ENCODE peak calls at places on chromosome 7, in eight cellular contexts. U, O, A, H, J, Y, X and K are unnamed samples.

GRCh38 chr7:27110163-27110976 is 7.9 kb upstream of the HOXA2 start:
- DNase-seq in U (no peak), O (no peak), A (no peak), H (no peak), J (peak; percentile 65), Y (no peak), X (no peak), K (peak; percentile 93)

GRCh38 chr7:15916666-15917388 is 230.3 kb upstream of the MEOX2 start:
- DNase-seq in U (no peak), O (no peak), A (no peak), H (peak; percentile 43), J (peak; percentile 93), Y (no peak), X (no peak), K (no peak)

GRCh38 chr7:25059576-25059975 is 65.5 kb downstream of the CYCS start:
- DNase-seq in U (no peak), O (no peak), A (no peak), H (no peak), J (no peak), Y (no peak), X (no peak), K (no peak)

GRCh38 chr7:84637568-84638338 is 443.2 kb upstream of the SEMA3A start:
- DNase-seq in U (no peak), O (no peak), A (no peak), H (peak; percentile 94), J (peak; percentile 94), Y (no peak), X (no peak), K (peak; percentile 10)

GRCh38 chr7:153886506-153887391 is 165.4 kb upstream of the DPP6 start:
- DNase-seq in U (no peak), O (no peak), A (no peak), H (no peak), J (no peak), Y (no peak), X (no peak), K (no peak)

GRCh38 chr7:116802144-116802747 is 60.1 kb upstream of the CAPZA2 start:
- DNase-seq in U (no peak), O (no peak), A (no peak), H (peak; percentile 71), J (peak; percentile 25), Y (no peak), X (no peak), K (no peak)

GRCh38 chr7:7099584-7100014 is 82.7 kb upstream of the C1GALT1 start:
- DNase-seq in U (peak; percentile 28), O (peak; percentile 31), A (peak; percentile 76), H (peak; percentile 97), J (peak; percentile 96), Y (peak; percentile 65), X (no peak), K (peak; percentile 94)

GRCh38 chr7:151094675-151095074 is 8.4 kb downstream of the AGAP3 start:
- DNase-seq in U (no peak), O (no peak), A (no peak), H (no peak), J (no peak), Y (no peak), X (no peak), K (no peak)

GRCh38 chr7:157000047-157000726 is 10.3 kb downstream of the MNX1 start:
- DNase-seq in U (no peak), O (no peak), A (peak; percentile 51), H (no peak), J (no peak), Y (no peak), X (no peak), K (peak; percentile 64)

GRCh38 chr7:104111294-104111693 is 96.5 kb downstream of the ORC5 start:
- DNase-seq in U (no peak), O (no peak), A (no peak), H (no peak), J (no peak), Y (no peak), X (no peak), K (no peak)

GRCh38 chr7:84105582-84105981 is 89.0 kb downstream of the SEMA3A start:
- DNase-seq in U (no peak), O (no peak), A (no peak), H (no peak), J (peak; percentile 42), Y (no peak), X (no peak), K (no peak)

GRCh38 chr7:96962221-96962620 is 43.1 kb upstream of the DLX6 start:
- DNase-seq in U (no peak), O (no peak), A (no peak), H (no peak), J (no peak), Y (no peak), X (no peak), K (no peak)

GRCh38 chr7:15581352-15581951 is 19.6 kb upstream of the AGMO start:
- DNase-seq in U (no peak), O (no peak), A (no peak), H (no peak), J (no peak), Y (no peak), X (no peak), K (no peak)

GRCh38 chr7:14899065-14899464 is 3.5 kb downstream of the DGKB start:
- DNase-seq in U (no peak), O (no peak), A (no peak), H (peak; percentile 52), J (peak; percentile 70), Y (no peak), X (no peak), K (no peak)

GRCh38 chr7:24587853-24588252 is 14.6 kb downstream of the PALS2 start:
- DNase-seq in U (no peak), O (no peak), A (no peak), H (peak; percentile 30), J (no peak), Y (no peak), X (peak; percentile 43), K (peak; percentile 72)

GRCh38 chr7:108525985-108526767 is at the start of gene PNPLA8:
- DNase-seq in U (peak; percentile 96), O (peak; percentile 100), A (peak; percentile 100), H (peak; percentile 100), J (peak; percentile 100), Y (peak; percentile 100), X (peak; percentile 100), K (peak; percentile 99)

GRCh38 chr7:3168869-3169268 is 125.2 kb upstream of the CARD11 start:
- DNase-seq in U (no peak), O (no peak), A (no peak), H (peak; percentile 14), J (no peak), Y (no peak), X (no peak), K (no peak)

GRCh38 chr7:157224627-157225026 is 85.9 kb downstream of the UBE3C start:
- DNase-seq in U (no peak), O (no peak), A (no peak), H (peak; percentile 73), J (peak; percentile 54), Y (no peak), X (no peak), K (no peak)

GRCh38 chr7:142114207-142114606 is 2.7 kb downstream of the MGAM2 start:
- DNase-seq in U (no peak), O (no peak), A (no peak), H (no peak), J (no peak), Y (no peak), X (no peak), K (no peak)

DNA sequence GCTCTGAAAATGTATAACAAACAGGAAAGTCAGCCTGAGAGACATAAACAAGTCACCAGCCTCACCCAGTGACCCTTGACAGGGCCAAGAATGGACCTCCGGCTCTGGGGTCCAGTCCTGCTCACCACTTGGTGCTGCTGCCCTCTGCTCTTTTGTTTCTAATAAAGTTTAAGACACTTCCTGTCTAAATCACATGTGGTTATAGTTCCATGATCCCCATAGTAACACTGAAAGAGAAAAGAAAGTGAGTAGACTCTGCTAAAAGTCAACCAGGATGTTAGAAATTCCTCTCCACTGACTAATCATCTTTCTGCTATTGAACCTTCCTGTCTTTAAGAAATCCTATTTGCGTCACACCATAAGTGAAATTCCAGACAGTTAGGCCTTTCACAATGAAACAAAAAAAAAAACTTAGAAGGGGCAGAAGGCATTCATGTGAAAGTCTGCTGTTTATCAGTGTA is 179.2 kb upstream of the BET1 start:
- DNase-seq in U (peak; percentile 65), O (peak; percentile 17), A (no peak), H (peak; percentile 100), J (peak; percentile 100), Y (no peak), X (no peak), K (peak; percentile 40)
- H3K4me3 ChIP-seq in U (no peak overlapping the region), O (no peak overlapping the region), A (no peak overlapping the region), H (no peak overlapping the region), J (no peak overlapping the region), Y (no peak overlapping the region), X (no peak overlapping the region), K (no peak overlapping the region)

GRCh38 chr7:93165447-93165846 is 17.3 kb upstream of the SAMD9L start:
- DNase-seq in U (no peak), O (no peak), A (no peak), H (no peak), J (no peak), Y (no peak), X (peak; percentile 28), K (no peak)
- H3K4me3 ChIP-seq in U (no peak overlapping the region), O (no peak overlapping the region), A (no peak overlapping the region), H (no peak overlapping the region), J (no peak overlapping the region), Y (no peak overlapping the region), X (no peak overlapping the region), K (no peak overlapping the region)

DNA sequence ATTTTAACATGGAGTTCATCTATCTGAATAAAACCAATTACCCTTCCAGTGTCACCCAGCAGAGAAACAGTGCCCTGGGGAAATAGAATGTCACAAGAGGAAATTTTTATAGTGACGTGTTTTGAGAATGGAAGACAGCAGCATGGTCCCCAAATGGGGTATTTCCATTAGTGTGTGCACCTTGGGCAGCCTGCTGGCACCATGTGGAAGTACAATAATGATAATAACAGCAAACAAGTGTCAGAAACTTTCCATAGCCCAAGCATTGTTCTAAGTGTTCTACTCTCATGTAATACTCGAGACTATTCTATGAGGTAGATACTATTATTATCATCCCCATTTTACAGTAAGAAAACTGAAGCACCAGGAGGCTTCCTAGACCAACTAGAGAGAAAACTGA is 2.2 kb upstream of the PDE1C start:
- DNase-seq in U (no peak), O (no peak), A (no peak), H (no peak), J (no peak), Y (no peak), X (no peak), K (no peak)
- H3K4me3 ChIP-seq in U (no peak overlapping the region), O (no peak overlapping the region), A (no peak overlapping the region), H (no peak overlapping the region), J (no peak overlapping the region), Y (peak overlapping the region; percentile 73), X (no peak overlapping the region), K (no peak overlapping the region)

DNA sequence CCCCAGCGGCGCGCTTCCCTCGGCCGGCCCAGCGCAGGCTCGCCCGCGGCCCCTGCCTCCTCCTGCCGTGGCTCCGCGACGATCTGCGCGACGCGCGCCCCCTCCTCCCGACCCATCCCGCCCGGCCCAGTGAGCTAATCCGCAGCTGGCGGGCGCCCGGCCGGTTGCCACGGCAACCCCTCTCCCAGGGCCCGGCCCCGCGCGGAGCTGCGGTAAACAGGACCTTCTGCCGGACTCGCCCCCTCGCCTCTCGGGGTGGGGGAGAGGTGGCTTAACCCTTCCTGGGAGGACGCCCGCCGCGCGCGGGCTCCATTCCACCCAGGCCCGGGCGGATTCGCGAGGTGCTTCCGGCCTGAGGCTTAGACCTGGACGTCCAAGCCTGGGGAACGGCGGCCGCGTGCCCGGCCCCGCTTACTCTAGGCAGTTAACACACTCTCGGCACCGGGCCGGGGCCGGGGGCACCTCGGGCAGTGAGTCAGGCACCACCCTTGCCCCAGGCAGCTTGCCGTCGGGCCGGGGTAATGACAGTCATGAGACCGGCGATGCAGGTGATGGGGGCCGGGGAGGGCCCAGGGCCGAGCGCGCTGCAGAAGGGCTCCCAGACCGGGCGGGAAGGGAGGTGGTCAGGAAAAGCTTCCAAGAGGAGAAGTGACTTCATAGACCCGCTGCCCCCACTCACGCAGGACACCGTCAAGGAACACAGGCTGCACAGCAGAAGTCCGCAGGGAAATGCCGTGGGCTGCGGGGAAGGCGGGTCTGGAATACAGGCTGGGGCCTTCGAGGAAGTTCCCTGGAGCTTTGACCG is at the start of gene DENND2A:
- DNase-seq in U (no peak), O (peak; percentile 91), A (peak; percentile 53), H (peak; percentile 76), J (peak; percentile 58), Y (peak; percentile 84), X (no peak), K (peak; percentile 45)
- H3K4me3 ChIP-seq in U (peak within 1 kb of the TSS; percentile 63), O (peak within 1 kb of the TSS; percentile 62), A (peak within 1 kb of the TSS; percentile 58), H (peak within 1 kb of the TSS; percentile 72), J (peak within 1 kb of the TSS; percentile 58), Y (peak within 1 kb of the TSS; percentile 81), X (no peak within 1 kb of the TSS), K (peak within 1 kb of the TSS; percentile 55)